ENCODE peak calls at places on chromosomes 6 and 20, in four cellular contexts. S, A, R and Y are unnamed samples.

GRCh38 chr20:1509237-1509636 is 18.0 kb upstream of the SIRPB2 start:
- DNase-seq in S (peak), A (peak), R (peak), Y (peak)

GRCh38 chr6:31058128-31058894 is 48.0 kb downstream of the MUC22 start:
- DNase-seq in S (no peak), A (peak), R (peak), Y (peak)

GRCh38 chr20:49620364-49621240 is 52.7 kb upstream of the PTGIS start:
- DNase-seq in S (no peak), A (no peak), R (no peak), Y (no peak)

GRCh38 chr20:57980526-57980925 is 247.9 kb downstream of the ANKRD60 start:
- DNase-seq in S (no peak), A (peak), R (no peak), Y (no peak)

GRCh38 chr6:107110200-107110599 is 5.1 kb downstream of the BEND3 start:
- DNase-seq in S (no peak), A (no peak), R (no peak), Y (no peak)

GRCh38 chr6:3090013-3090412 is 21.7 kb downstream of the RIPK1 start:
- DNase-seq in S (no peak), A (no peak), R (peak), Y (no peak)

GRCh38 chr20:48921883-48922867 is 664 bp downstream of the ARFGEF2 start:
- DNase-seq in S (no peak), A (no peak), R (peak), Y (no peak)

GRCh38 chr6:27503436-27504030 is 30.6 kb upstream of the ZNF184 start:
- DNase-seq in S (peak), A (peak), R (peak), Y (peak)

GRCh38 chr6:87806635-87807034 is 104.6 kb upstream of the AKIRIN2 start:
- DNase-seq in S (no peak), A (no peak), R (no peak), Y (no peak)

GRCh38 chr6:126947070-126947469 is 171.4 kb upstream of the RSPO3 start:
- DNase-seq in S (no peak), A (no peak), R (peak), Y (no peak)

GRCh38 chr6:10528170-10528981 is 7.2 kb downstream of the GCNT2 start:
- DNase-seq in S (no peak), A (no peak), R (no peak), Y (peak)